ENCODE peak calls at places on chromosome 9, in five cellular contexts. P, J, H, B and V are unnamed samples.

GRCh38 chr9:120265791-120266190 is 314.2 kb downstream of the CDK5RAP2 start:
- DNase-seq in P (peak), J (no peak), H (no peak), B (no peak), V (no peak)

GRCh38 chr9:99221266-99221622 is 498 bp downstream of the ALG2 start:
- DNase-seq in P (no peak), J (no peak), H (no peak), B (no peak), V (no peak)

GRCh38 chr9:133429216-133429613 is 7.0 kb downstream of the ADAMTS13 start:
- DNase-seq in P (no peak), J (no peak), H (no peak), B (no peak), V (no peak)

GRCh38 chr9:9920425-9920824 is 692.4 kb downstream of the PTPRD start:
- DNase-seq in P (no peak), J (no peak), H (no peak), B (no peak), V (no peak)

GRCh38 chr9:138060365-138060764 is 182.8 kb downstream of the CACNA1B start:
- DNase-seq in P (no peak), J (no peak), H (no peak), B (no peak), V (no peak)

GRCh38 chr9:92669527-92669889 is 423 bp downstream of the IPPK start:
- DNase-seq in P (no peak), J (no peak), H (peak), B (no peak), V (no peak)

GRCh38 chr9:84667571-84668203 is 1.8 kb upstream of the NTRK2 start:
- DNase-seq in P (peak), J (peak), H (no peak), B (no peak), V (no peak)

GRCh38 chr9:35258665-35259474 is 97.1 kb downstream of the UNC13B start:
- DNase-seq in P (peak), J (peak), H (peak), B (peak), V (no peak)

GRCh38 chr9:98577446-98577845 is 131.3 kb downstream of the GABBR2 start:
- DNase-seq in P (no peak), J (no peak), H (no peak), B (no peak), V (no peak)

GRCh38 chr9:79233542-79233941 is 338.2 kb upstream of the TLE4 start:
- DNase-seq in P (peak), J (peak), H (peak), B (no peak), V (no peak)

GRCh38 chr9:97802276-97802675 is 50.8 kb upstream of the FOXE1 start:
- DNase-seq in P (peak), J (no peak), H (no peak), B (no peak), V (peak)

GRCh38 chr9:89750117-89750551 is 145.3 kb downstream of the GADD45G start:
- DNase-seq in P (peak), J (no peak), H (no peak), B (no peak), V (no peak)

GRCh38 chr9:113614843-113615648 is 151.5 kb downstream of the RGS3 start:
- DNase-seq in P (peak), J (no peak), H (peak), B (no peak), V (no peak)

GRCh38 chr9:129860653-129861446 is 25.6 kb downstream of the USP20 start:
- DNase-seq in P (no peak), J (no peak), H (no peak), B (no peak), V (no peak)

GRCh38 chr9:73081979-73082657 is 69.5 kb upstream of the ANXA1 start:
- DNase-seq in P (peak), J (peak), H (peak), B (no peak), V (no peak)

GRCh38 chr9:14423816-14424261 is 109.9 kb upstream of the NFIB start:
- DNase-seq in P (peak), J (no peak), H (no peak), B (no peak), V (no peak)

GRCh38 chr9:136138566-136138965 is 19.9 kb upstream of the TMEM250 start:
- DNase-seq in P (peak), J (peak), H (no peak), B (no peak), V (no peak)

GRCh38 chr9:79222483-79222882 is 349.3 kb upstream of the TLE4 start:
- DNase-seq in P (no peak), J (no peak), H (no peak), B (no peak), V (no peak)

GRCh38 chr9:93319992-93320490 is 131.4 kb upstream of the FAM120A start:
- DNase-seq in P (no peak), J (no peak), H (no peak), B (no peak), V (no peak)

GRCh38 chr9:34659592-34660253 is 2.7 kb downstream of the CCL27 start:
- DNase-seq in P (no peak), J (peak), H (no peak), B (no peak), V (no peak)

GRCh38 chr9:109894921-109895758 is 115.1 kb downstream of the PALM2AKAP2 start:
- DNase-seq in P (no peak), J (peak), H (peak), B (no peak), V (no peak)

GRCh38 chr9:135797507-135798302 is 95.7 kb downstream of the KCNT1 start:
- DNase-seq in P (peak), J (peak), H (peak), B (no peak), V (no peak)

GRCh38 chr9:87650611-87651295 is 75.2 kb upstream of the CTSL start:
- DNase-seq in P (no peak), J (no peak), H (no peak), B (no peak), V (no peak)

GRCh38 chr9:125460883-125461475 is 199.4 kb downstream of the GAPVD1 start:
- DNase-seq in P (peak), J (no peak), H (peak), B (no peak), V (no peak)

GRCh38 chr9:114883709-114884108 is 46.7 kb downstream of the TNFSF8 start:
- DNase-seq in P (no peak), J (no peak), H (no peak), B (no peak), V (no peak)

GRCh38 chr9:5499889-5500398 is 10.4 kb upstream of the PDCD1LG2 start:
- DNase-seq in P (peak), J (no peak), H (peak), B (no peak), V (no peak)

GRCh38 chr9:18061856-18062255 is 412.1 kb upstream of the ADAMTSL1 start:
- DNase-seq in P (peak), J (no peak), H (no peak), B (no peak), V (no peak)

GRCh38 chr9:136916330-136917184 is 28.0 kb downstream of the FBXW5 start:
- DNase-seq in P (no peak), J (no peak), H (no peak), B (no peak), V (no peak)

GRCh38 chr9:111627260-111627963 is 3.7 kb upstream of the DNAJC25 start:
- DNase-seq in P (no peak), J (no peak), H (no peak), B (no peak), V (no peak)